ENCODE peak calls at places on chromosomes 11 and 22, in ten cellular contexts. One of them, this sample, is unnamed.

GRCh38 chr11:12185914-12186313 is 75.5 kb downstream of the MICAL2 start:
- DNase-seq in tibial nerve: no peak
- DNase-seq in H1: no peak
- DNase-seq in transverse colon: no peak
- DNase-seq in foreskin fibroblast: no peak
- DNase-seq in AG04450: no peak
- DNase-seq in DND-41: peak; percentile 29
- DNase-seq in dorsolateral prefrontal cortex: no peak
- DNase-seq in thoracic aorta: no peak
- DNase-seq in fibroblast of mammary gland: peak; percentile 67
- DNase-seq in this sample: no peak

GRCh38 chr11:16942917-16943316 is 71.3 kb downstream of the PLEKHA7 start:
- DNase-seq in transverse colon: no peak
- DNase-seq in H1: no peak
- DNase-seq in dorsolateral prefrontal cortex: no peak
- DNase-seq in DND-41: no peak
- DNase-seq in foreskin fibroblast: no peak
- DNase-seq in AG04450: no peak
- DNase-seq in thoracic aorta: no peak
- DNase-seq in fibroblast of mammary gland: no peak
- DNase-seq in tibial nerve: no peak
- DNase-seq in this sample: no peak

GRCh38 chr22:31488988-31489617 is 539 bp downstream of the EIF4ENIF1 start:
- DNase-seq in fibroblast of mammary gland: no peak
- DNase-seq in tibial nerve: no peak
- DNase-seq in dorsolateral prefrontal cortex: peak; percentile 19
- DNase-seq in thoracic aorta: no peak
- DNase-seq in foreskin fibroblast: peak; percentile 56
- DNase-seq in DND-41: peak; percentile 21
- DNase-seq in AG04450: no peak
- DNase-seq in transverse colon: peak; percentile 39
- DNase-seq in H1: peak; percentile 73
- DNase-seq in this sample: peak; percentile 68

GRCh38 chr22:45290410-45290936 is 5.7 kb downstream of the UPK3A start:
- DNase-seq in fibroblast of mammary gland: peak; percentile 73
- DNase-seq in H1: no peak
- DNase-seq in foreskin fibroblast: peak; percentile 93
- DNase-seq in dorsolateral prefrontal cortex: no peak
- DNase-seq in transverse colon: peak; percentile 38
- DNase-seq in thoracic aorta: no peak
- DNase-seq in DND-41: no peak
- DNase-seq in AG04450: peak; percentile 39
- DNase-seq in tibial nerve: no peak
- DNase-seq in this sample: peak; percentile 70

GRCh38 chr11:130318031-130318673 is 3.4 kb upstream of the ZBTB44 start:
- DNase-seq in H1: no peak
- DNase-seq in thoracic aorta: no peak
- DNase-seq in foreskin fibroblast: no peak
- DNase-seq in transverse colon: no peak
- DNase-seq in tibial nerve: no peak
- DNase-seq in DND-41: no peak
- DNase-seq in AG04450: no peak
- DNase-seq in fibroblast of mammary gland: no peak
- DNase-seq in dorsolateral prefrontal cortex: no peak
- DNase-seq in this sample: no peak

GRCh38 chr11:1338201-1339065 is 29.0 kb upstream of the TOLLIP start:
- DNase-seq in foreskin fibroblast: no peak
- DNase-seq in AG04450: no peak
- DNase-seq in H1: peak; percentile 47
- DNase-seq in fibroblast of mammary gland: no peak
- DNase-seq in transverse colon: no peak
- DNase-seq in tibial nerve: no peak
- DNase-seq in thoracic aorta: no peak
- DNase-seq in dorsolateral prefrontal cortex: no peak
- DNase-seq in DND-41: no peak
- DNase-seq in this sample: no peak

GRCh38 chr11:72292106-72292790 is 48.3 kb upstream of the PHOX2A start:
- DNase-seq in transverse colon: no peak
- DNase-seq in thoracic aorta: no peak
- DNase-seq in fibroblast of mammary gland: no peak
- DNase-seq in tibial nerve: no peak
- DNase-seq in H1: peak; percentile 33
- DNase-seq in DND-41: no peak
- DNase-seq in foreskin fibroblast: no peak
- DNase-seq in dorsolateral prefrontal cortex: no peak
- DNase-seq in AG04450: no peak
- DNase-seq in this sample: no peak

GRCh38 chr11:69892237-69892985 is 73.2 kb upstream of the FGF3 start:
- DNase-seq in foreskin fibroblast: no peak
- DNase-seq in thoracic aorta: no peak
- DNase-seq in AG04450: no peak
- DNase-seq in dorsolateral prefrontal cortex: no peak
- DNase-seq in H1: peak; percentile 76
- DNase-seq in fibroblast of mammary gland: no peak
- DNase-seq in DND-41: no peak
- DNase-seq in transverse colon: no peak
- DNase-seq in tibial nerve: no peak
- DNase-seq in this sample: no peak

GRCh38 chr11:116170526-116171120 is 602.2 kb downstream of the BUD13 start:
- DNase-seq in DND-41: no peak
- DNase-seq in foreskin fibroblast: no peak
- DNase-seq in H1: peak; percentile 53
- DNase-seq in fibroblast of mammary gland: no peak
- DNase-seq in dorsolateral prefrontal cortex: no peak
- DNase-seq in thoracic aorta: no peak
- DNase-seq in AG04450: no peak
- DNase-seq in tibial nerve: no peak
- DNase-seq in transverse colon: peak; percentile 25
- DNase-seq in this sample: no peak

GRCh38 chr11:60857378-60858232 is 1.9 kb upstream of the PTGDR2 start:
- DNase-seq in dorsolateral prefrontal cortex: no peak
- DNase-seq in thoracic aorta: no peak
- DNase-seq in tibial nerve: no peak
- DNase-seq in AG04450: no peak
- DNase-seq in DND-41: no peak
- DNase-seq in foreskin fibroblast: peak; percentile 63
- DNase-seq in transverse colon: no peak
- DNase-seq in H1: no peak
- DNase-seq in fibroblast of mammary gland: peak; percentile 77
- DNase-seq in this sample: no peak

DNA sequence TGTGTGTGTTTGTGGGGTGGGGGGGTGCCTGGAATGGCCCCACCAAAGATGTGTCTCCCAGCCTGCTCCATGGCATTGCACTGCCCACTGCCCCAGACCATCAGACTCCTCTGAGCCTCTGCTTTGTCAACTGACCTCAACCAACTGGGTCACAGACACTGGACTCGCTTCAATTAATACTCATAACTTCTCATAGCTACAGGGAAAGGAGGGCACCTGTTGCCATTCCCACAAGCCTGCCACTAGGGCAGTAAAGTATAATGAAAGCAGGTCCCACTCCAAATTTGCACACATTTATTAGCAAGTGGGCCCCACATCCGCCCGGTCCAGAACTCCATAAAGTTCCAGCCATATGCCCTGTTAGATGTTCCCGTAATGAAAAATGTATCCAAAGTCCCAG is 70.5 kb upstream of the PRDM11 start:
- DNase-seq in transverse colon: no peak
- DNase-seq in DND-41: no peak
- DNase-seq in dorsolateral prefrontal cortex: no peak
- DNase-seq in thoracic aorta: no peak
- DNase-seq in AG04450: no peak
- DNase-seq in H1: no peak
- DNase-seq in foreskin fibroblast: no peak
- DNase-seq in tibial nerve: no peak
- DNase-seq in fibroblast of mammary gland: no peak
- DNase-seq in this sample: no peak
- TF ChIP-seq CTCF in transverse colon: no peak
- TF ChIP-seq CTCF in DND-41: no peak
- TF ChIP-seq CTCF in dorsolateral prefrontal cortex: no peak
- TF ChIP-seq CTCF in thoracic aorta: no peak
- TF ChIP-seq CTCF in AG04450: no peak
- TF ChIP-seq CTCF in H1: no peak
- TF ChIP-seq CTCF in foreskin fibroblast: no peak
- TF ChIP-seq CTCF in tibial nerve: no peak
- TF ChIP-seq CTCF in fibroblast of mammary gland: no peak
- TF ChIP-seq CTCF in this sample: no peak

DNA sequence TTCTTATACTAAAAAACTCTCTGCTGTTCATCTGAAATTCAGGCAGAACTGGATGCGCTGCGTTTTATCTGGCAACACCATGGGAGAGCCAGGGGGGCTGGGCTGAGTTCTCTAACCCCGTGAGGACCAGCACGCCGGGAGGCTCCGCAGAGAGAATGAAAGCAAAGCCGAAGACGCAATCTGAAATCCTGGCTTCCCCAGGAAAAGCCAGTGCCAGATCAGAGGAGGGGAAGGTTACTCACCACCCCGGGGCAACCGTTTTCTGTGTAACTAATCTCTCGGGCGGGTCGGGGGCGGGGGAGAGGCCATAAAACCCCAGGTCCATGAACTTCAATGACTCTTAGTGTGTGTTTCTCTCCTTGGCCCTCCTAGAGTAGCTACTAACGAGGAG is 99.4 kb downstream of the SHANK2 start:
- DNase-seq in thoracic aorta: no peak
- DNase-seq in DND-41: no peak
- DNase-seq in foreskin fibroblast: peak; percentile 67
- DNase-seq in tibial nerve: no peak
- DNase-seq in H1: no peak
- DNase-seq in dorsolateral prefrontal cortex: no peak
- DNase-seq in fibroblast of mammary gland: peak; percentile 53
- DNase-seq in AG04450: no peak
- DNase-seq in transverse colon: peak; percentile 13
- DNase-seq in this sample: peak; percentile 11
- H3K4me3 ChIP-seq in thoracic aorta: no peak overlapping the region
- H3K4me3 ChIP-seq in DND-41: no peak overlapping the region
- H3K4me3 ChIP-seq in foreskin fibroblast: peak overlapping the region; percentile 33
- H3K4me3 ChIP-seq in tibial nerve: no peak overlapping the region
- H3K4me3 ChIP-seq in H1: no peak overlapping the region
- H3K4me3 ChIP-seq in dorsolateral prefrontal cortex: peak overlapping the region; percentile 25
- H3K4me3 ChIP-seq in fibroblast of mammary gland: no peak overlapping the region
- H3K4me3 ChIP-seq in AG04450: no peak overlapping the region
- H3K4me3 ChIP-seq in transverse colon: no peak overlapping the region
- H3K4me3 ChIP-seq in this sample: no peak overlapping the region

GRCh38 chr22:30436196-30436595 is 10.6 kb downstream of the MTFP1 start:
- DNase-seq in transverse colon: no peak
- DNase-seq in AG04450: no peak
- DNase-seq in tibial nerve: no peak
- DNase-seq in foreskin fibroblast: no peak
- DNase-seq in dorsolateral prefrontal cortex: no peak
- DNase-seq in DND-41: no peak
- DNase-seq in thoracic aorta: no peak
- DNase-seq in fibroblast of mammary gland: no peak
- DNase-seq in H1: no peak
- DNase-seq in this sample: no peak

GRCh38 chr22:30433227-30433626 is 7.7 kb downstream of the MTFP1 start:
- DNase-seq in dorsolateral prefrontal cortex: no peak
- DNase-seq in fibroblast of mammary gland: no peak
- DNase-seq in foreskin fibroblast: no peak
- DNase-seq in DND-41: no peak
- DNase-seq in transverse colon: no peak
- DNase-seq in AG04450: no peak
- DNase-seq in thoracic aorta: no peak
- DNase-seq in tibial nerve: no peak
- DNase-seq in H1: no peak
- DNase-seq in this sample: no peak

GRCh38 chr22:30433773-30434172 is 8.2 kb downstream of the MTFP1 start:
- DNase-seq in AG04450: no peak
- DNase-seq in fibroblast of mammary gland: no peak
- DNase-seq in thoracic aorta: no peak
- DNase-seq in tibial nerve: no peak
- DNase-seq in dorsolateral prefrontal cortex: no peak
- DNase-seq in H1: no peak
- DNase-seq in DND-41: no peak
- DNase-seq in foreskin fibroblast: no peak
- DNase-seq in transverse colon: no peak
- DNase-seq in this sample: no peak

GRCh38 chr22:30434775-30435315 is 9.3 kb downstream of the MTFP1 start:
- DNase-seq in transverse colon: no peak
- DNase-seq in thoracic aorta: no peak
- DNase-seq in dorsolateral prefrontal cortex: no peak
- DNase-seq in AG04450: no peak
- DNase-seq in foreskin fibroblast: no peak
- DNase-seq in DND-41: peak; percentile 18
- DNase-seq in tibial nerve: no peak
- DNase-seq in fibroblast of mammary gland: no peak
- DNase-seq in H1: no peak
- DNase-seq in this sample: no peak

DNA sequence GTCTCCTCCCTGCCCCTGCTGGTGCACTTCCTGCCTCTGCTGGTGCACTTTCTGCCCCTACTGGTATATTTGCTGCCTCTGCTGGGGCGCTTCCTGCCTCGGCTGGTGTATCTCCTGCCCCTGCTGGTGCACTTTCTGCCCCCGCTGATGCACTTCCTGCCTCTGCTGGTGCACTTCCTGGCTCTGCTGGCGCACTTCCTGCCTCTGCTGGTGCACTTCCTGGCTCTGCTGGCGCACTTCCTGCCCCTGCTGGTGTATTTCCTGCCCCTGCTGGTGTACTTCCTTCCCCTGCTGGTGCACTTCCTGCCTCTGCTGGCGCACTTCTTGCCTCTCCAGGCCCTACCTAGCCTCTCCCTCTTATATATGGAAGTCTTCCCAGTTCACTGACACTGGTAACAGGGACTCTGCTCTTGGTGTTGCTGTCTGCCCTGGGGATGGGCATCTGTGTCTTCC is 10.1 kb downstream of the MTFP1 start:
- DNase-seq in DND-41: peak; percentile 79
- DNase-seq in transverse colon: peak; percentile 65
- DNase-seq in thoracic aorta: no peak
- DNase-seq in foreskin fibroblast: no peak
- DNase-seq in tibial nerve: no peak
- DNase-seq in dorsolateral prefrontal cortex: no peak
- DNase-seq in H1: no peak
- DNase-seq in AG04450: no peak
- DNase-seq in fibroblast of mammary gland: no peak
- DNase-seq in this sample: peak; percentile 60
- TF ChIP-seq CTCF in DND-41: peak; percentile 60
- TF ChIP-seq CTCF in transverse colon: no peak
- TF ChIP-seq CTCF in thoracic aorta: no peak
- TF ChIP-seq CTCF in foreskin fibroblast: no peak
- TF ChIP-seq CTCF in tibial nerve: no peak
- TF ChIP-seq CTCF in dorsolateral prefrontal cortex: no peak
- TF ChIP-seq CTCF in H1: peak; percentile 14
- TF ChIP-seq CTCF in AG04450: no peak
- TF ChIP-seq CTCF in fibroblast of mammary gland: no peak
- TF ChIP-seq CTCF in this sample: no peak

DNA sequence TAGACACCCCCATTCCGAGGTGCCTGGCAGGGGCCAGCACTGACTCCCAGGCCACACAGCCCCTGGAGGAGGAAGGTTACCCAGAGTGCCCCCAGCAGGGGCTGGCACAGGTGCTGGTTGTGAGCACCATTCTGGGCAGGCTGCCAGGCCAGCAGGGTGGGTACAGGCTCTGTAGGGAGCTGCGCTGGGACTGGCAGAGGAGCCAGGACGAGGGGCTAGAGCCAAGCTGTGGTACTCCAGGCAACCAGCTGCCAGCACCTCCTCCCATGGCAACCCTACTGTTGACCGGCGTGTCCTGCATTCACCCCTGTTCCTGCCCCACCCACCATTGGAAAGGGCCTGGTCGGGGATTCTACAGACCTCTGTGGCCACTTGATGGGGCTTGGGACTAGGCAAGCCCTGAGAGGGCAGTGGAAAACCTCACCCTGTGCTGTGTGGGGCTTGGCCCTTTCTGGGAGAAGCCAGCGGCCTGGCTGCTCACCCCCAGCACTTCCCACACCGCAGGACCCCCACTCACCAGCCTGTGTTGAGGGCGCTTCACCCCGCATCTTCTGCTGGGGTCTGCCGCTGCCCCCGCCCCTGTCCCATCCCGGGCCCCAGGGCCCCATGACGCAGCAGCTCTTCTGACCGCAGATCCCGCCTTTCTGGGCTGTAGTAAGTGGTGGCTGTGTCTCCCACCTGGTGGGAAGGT is 1.9 kb downstream of the CLDN5 start:
- DNase-seq in DND-41: peak; percentile 38
- DNase-seq in fibroblast of mammary gland: no peak
- DNase-seq in thoracic aorta: no peak
- DNase-seq in tibial nerve: no peak
- DNase-seq in dorsolateral prefrontal cortex: peak; percentile 10
- DNase-seq in AG04450: no peak
- DNase-seq in transverse colon: no peak
- DNase-seq in foreskin fibroblast: no peak
- DNase-seq in H1: no peak
- DNase-seq in this sample: no peak
- H3K4me3 ChIP-seq in DND-41: no peak overlapping the region
- H3K4me3 ChIP-seq in fibroblast of mammary gland: no peak overlapping the region
- H3K4me3 ChIP-seq in thoracic aorta: peak overlapping the region; percentile 32
- H3K4me3 ChIP-seq in tibial nerve: peak overlapping the region; percentile 43
- H3K4me3 ChIP-seq in dorsolateral prefrontal cortex: peak overlapping the region; percentile 40
- H3K4me3 ChIP-seq in AG04450: no peak overlapping the region
- H3K4me3 ChIP-seq in transverse colon: no peak overlapping the region
- H3K4me3 ChIP-seq in foreskin fibroblast: no peak overlapping the region
- H3K4me3 ChIP-seq in H1: no peak overlapping the region
- H3K4me3 ChIP-seq in this sample: no peak overlapping the region

This sample was measured in mucosa of descending colon.